ENCODE peak calls at places on chromosomes 7 and 10, in four cellular contexts. C is breast epithelium, Z is Peyer's patch, W is fibroblast of pulmonary artery. N is an unnamed sample.

GRCh38 chr10:123537188-123537961 is 128.8 kb upstream of the GPR26 start:
- DNase-seq in C (peak; percentile 7), Z (no peak), W (no peak), N (no peak)

GRCh38 chr7:100370746-100371145 is 2.5 kb upstream of the PILRA start:
- DNase-seq in C (no peak), Z (no peak), W (no peak), N (no peak)

GRCh38 chr7:91556239-91556638 is 292.0 kb downstream of the FZD1 start:
- DNase-seq in C (no peak), Z (no peak), W (no peak), N (no peak)

GRCh38 chr10:124290095-124290795 is 128.5 kb downstream of the OAT start:
- DNase-seq in C (no peak), Z (peak; percentile 52), W (peak; percentile 23), N (peak; percentile 40)

GRCh38 chr7:27875832-27876231 is 135.9 kb downstream of the TAX1BP1 start:
- DNase-seq in C (no peak), Z (no peak), W (no peak), N (no peak)

GRCh38 chr10:69092959-69093850 is 5.3 kb downstream of the SRGN start:
- DNase-seq in C (peak; percentile 74), Z (peak; percentile 94), W (peak; percentile 92), N (peak; percentile 94)

GRCh38 chr7:28301148-28301641 is 111.1 kb upstream of the CREB5 start:
- DNase-seq in C (peak; percentile 59), Z (no peak), W (peak; percentile 47), N (no peak)

GRCh38 chr10:29314726-29315125 is 25.9 kb downstream of the LYZL1 start:
- DNase-seq in C (no peak), Z (no peak), W (no peak), N (no peak)

GRCh38 chr10:124348801-124349200 is 69.9 kb downstream of the OAT start:
- DNase-seq in C (no peak), Z (peak; percentile 17), W (no peak), N (no peak)

GRCh38 chr7:149289856-149290255 is 27.9 kb downstream of the ZNF783 start:
- DNase-seq in C (no peak), Z (peak; percentile 27), W (no peak), N (no peak)

GRCh38 chr10:12380999-12381398 is 31.7 kb downstream of the CAMK1D start:
- DNase-seq in C (no peak), Z (no peak), W (no peak), N (no peak)

GRCh38 chr7:152537639-152538038 is 101.8 kb upstream of the KMT2C start:
- DNase-seq in C (no peak), Z (no peak), W (no peak), N (no peak)

GRCh38 chr7:156652886-156653568 is 12.5 kb downstream of the RNF32 start:
- DNase-seq in C (no peak), Z (no peak), W (no peak), N (no peak)

GRCh38 chr7:1014681-1015080 is 29.7 kb upstream of the GPR146 start:
- DNase-seq in C (no peak), Z (no peak), W (no peak), N (no peak)

GRCh38 chr10:4326647-4327046 is 499.4 kb upstream of the AKR1E2 start:
- DNase-seq in C (no peak), Z (no peak), W (no peak), N (no peak)

GRCh38 chr7:9889557-9889956 is 1084.1 kb upstream of the PHF14 start:
- DNase-seq in C (no peak), Z (no peak), W (no peak), N (no peak)

GRCh38 chr7:81079736-81080135 is 160.9 kb upstream of the SEMA3C start:
- DNase-seq in C (no peak), Z (no peak), W (peak; percentile 22), N (no peak)

GRCh38 chr10:123398180-123398591 is 244.0 kb downstream of the BUB3 start:
- DNase-seq in C (no peak), Z (no peak), W (no peak), N (no peak)

GRCh38 chr7:77453531-77453930 is 37.4 kb upstream of the GSAP start:
- DNase-seq in C (no peak), Z (no peak), W (peak; percentile 51), N (no peak)

GRCh38 chr10:63137306-63137705 is 4.2 kb downstream of the NRBF2 start:
- DNase-seq in C (no peak), Z (no peak), W (peak; percentile 60), N (peak; percentile 7)

GRCh38 chr10:60430017-60430416 is 40.3 kb upstream of the ANK3 start:
- DNase-seq in C (no peak), Z (no peak), W (peak; percentile 79), N (no peak)

GRCh38 chr7:78326189-78326588 is 527.6 kb downstream of the PHTF2 start:
- DNase-seq in C (no peak), Z (no peak), W (peak; percentile 1), N (no peak)

GRCh38 chr10:71434760-71435394 is 38.2 kb downstream of the CDH23 start:
- DNase-seq in C (no peak), Z (peak; percentile 23), W (no peak), N (no peak)

GRCh38 chr7:103989785-103990775 is 622 bp upstream of the RELN start:
- DNase-seq in C (no peak), Z (no peak), W (peak; percentile 32), N (peak; percentile 3)

GRCh38 chr10:6643962-6644361 is 63.9 kb upstream of the PRKCQ start:
- DNase-seq in C (no peak), Z (no peak), W (no peak), N (peak; percentile 27)

GRCh38 chr7:95478139-95479037 is 7.4 kb upstream of the ASB4 start:
- DNase-seq in C (no peak), Z (peak; percentile 56), W (peak; percentile 70), N (peak; percentile 14)

GRCh38 chr7:66497346-66497745 is 131.3 kb upstream of the KCTD7 start:
- DNase-seq in C (no peak), Z (no peak), W (no peak), N (no peak)

GRCh38 chr10:84659027-84659426 is 330.6 kb downstream of the CCSER2 start:
- DNase-seq in C (no peak), Z (no peak), W (no peak), N (no peak)

GRCh38 chr10:91891285-91892001 is 17.8 kb downstream of the FGFBP3 start:
- DNase-seq in C (no peak), Z (no peak), W (peak; percentile 87), N (no peak)

GRCh38 chr10:99285846-99286245 is 43.3 kb upstream of the CNNM1 start:
- DNase-seq in C (no peak), Z (no peak), W (no peak), N (no peak)

GRCh38 chr10:95034401-95034800 is 34.9 kb downstream of the CYP2C8 start:
- DNase-seq in C (no peak), Z (no peak), W (no peak), N (no peak)

GRCh38 chr7:158366916-158367633 is 220.5 kb downstream of the PTPRN2 start:
- DNase-seq in C (no peak), Z (peak; percentile 36), W (no peak), N (no peak)

GRCh38 chr10:96275685-96276418 is 4.5 kb upstream of the BLNK start:
- DNase-seq in C (peak; percentile 83), Z (peak; percentile 55), W (no peak), N (no peak)

DNA sequence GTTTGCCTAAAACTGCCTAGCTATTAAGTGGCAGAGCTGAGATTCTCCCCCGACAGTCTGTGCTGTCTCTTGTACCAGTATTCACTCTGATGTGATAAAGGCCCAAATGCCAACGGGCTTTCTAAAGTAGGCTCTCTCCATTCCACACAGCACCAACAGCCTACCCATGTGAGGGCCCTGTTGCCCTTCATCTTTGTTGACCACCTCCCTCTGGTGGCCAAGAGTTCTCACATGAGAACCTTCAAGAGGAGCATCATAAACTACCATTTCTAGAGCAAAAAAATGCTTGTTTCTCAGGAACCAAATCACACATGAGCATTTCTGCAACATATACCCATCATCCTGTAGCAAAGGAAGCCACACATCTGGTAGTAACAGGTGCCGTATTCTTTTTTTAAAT is 185.8 kb downstream of the GRM8 start:
- DNase-seq in C (no peak), Z (no peak), W (no peak), N (no peak)
- TF ChIP-seq CTCF in C (no peak), Z (no peak), W (no peak), N (no peak)

GRCh38 chr10:110413049-110413783 is 84.5 kb upstream of the DUSP5 start:
- DNase-seq in C (no peak), Z (no peak), W (no peak), N (peak; percentile 47)
- TF ChIP-seq CTCF in C (no peak), Z (no peak), W (no peak), N (no peak)

DNA sequence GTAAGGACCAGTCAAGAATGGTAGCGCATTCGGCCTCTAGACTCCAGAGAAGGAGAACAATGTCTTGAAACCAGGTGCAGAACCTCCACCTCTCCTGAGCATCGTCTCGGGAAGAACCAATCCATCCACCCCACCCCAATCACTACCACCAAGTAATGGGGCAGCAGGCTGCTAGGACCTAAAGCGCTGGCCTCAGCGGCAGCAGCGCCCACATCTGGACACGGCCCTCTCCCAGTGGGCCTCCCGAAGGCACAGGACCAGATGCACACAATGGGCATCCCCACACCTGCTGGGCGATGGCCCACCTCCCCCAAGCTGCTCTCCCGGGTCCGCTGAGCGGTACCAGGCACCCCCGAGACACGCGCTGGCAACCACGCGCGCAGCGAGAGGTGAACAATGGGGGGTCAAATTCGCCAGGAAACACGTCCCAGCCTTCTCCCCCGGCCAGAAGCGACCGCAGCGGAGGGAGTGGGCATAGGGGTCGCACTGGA is 631 bp downstream of the CTTNBP2 start:
- DNase-seq in C (no peak), Z (no peak), W (no peak), N (no peak)
- TF ChIP-seq CTCF in C (no peak), Z (no peak), W (no peak), N (no peak)

DNA sequence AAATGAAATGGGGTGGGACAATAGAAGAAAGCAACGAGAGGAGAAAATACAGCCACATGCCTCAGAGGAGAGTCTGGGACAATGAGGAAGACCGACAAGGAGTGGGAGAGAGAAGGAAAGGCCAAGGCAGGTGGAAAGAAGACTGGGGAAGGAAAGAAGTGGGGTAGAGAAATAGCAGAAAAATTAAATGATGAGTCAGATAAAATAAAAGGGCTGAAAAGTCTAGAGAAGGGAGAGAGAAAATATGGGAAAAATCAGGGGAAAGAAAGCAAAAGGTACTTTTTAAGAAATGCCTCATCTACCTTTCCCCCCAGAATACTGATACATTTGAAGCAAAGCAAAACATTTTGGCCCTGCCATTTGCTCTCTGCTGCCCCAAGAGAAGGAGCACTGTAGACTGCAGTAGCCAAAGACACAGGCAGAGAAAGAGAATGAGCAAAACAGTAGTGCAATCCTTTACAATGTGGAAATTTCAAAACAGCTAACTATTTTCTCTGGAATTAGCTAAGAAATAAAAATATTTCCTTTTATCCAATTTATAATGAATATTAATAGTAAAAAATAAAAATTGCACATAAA is 14.5 kb downstream of the GBX1 start:
- DNase-seq in C (no peak), Z (no peak), W (no peak), N (no peak)
- TF ChIP-seq CTCF in C (no peak), Z (no peak), W (peak; percentile 25), N (no peak)

GRCh38 chr10:26043469-26043868 is 109.4 kb downstream of the MYO3A start:
- DNase-seq in C (no peak), Z (no peak), W (no peak), N (no peak)
- TF ChIP-seq CTCF in C (no peak), Z (no peak), W (no peak), N (no peak)

N was measured in activated CD8-positive, alpha-beta T cell treated with anti-CD3 and anti-CD28 coated beads for 36 hours.